ENCODE peak calls at places on chromosomes 6 and 20, in eight cellular contexts. One of them, this sample, is unnamed.
A peak's percentile ranks its signal among the peaks of the same experiment; 100 is the strongest.

GRCh38 chr6:98467902-98468301 is 366.5 kb upstream of the POU3F2 start:
- DNase-seq in left lung: no peak
- DNase-seq in neuronal stem cell: no peak
- DNase-seq in tibial artery: no peak
- DNase-seq in psoas muscle: no peak
- DNase-seq in adipocyte: no peak
- DNase-seq in right cardiac atrium: no peak
- DNase-seq in uterus: no peak
- DNase-seq in this sample: no peak

GRCh38 chr6:144195671-144196070 is 45.4 kb downstream of the STX11 start:
- DNase-seq in right cardiac atrium: no peak
- DNase-seq in tibial artery: no peak
- DNase-seq in adipocyte: peak; percentile 35
- DNase-seq in left lung: no peak
- DNase-seq in neuronal stem cell: no peak
- DNase-seq in uterus: no peak
- DNase-seq in psoas muscle: no peak
- DNase-seq in this sample: no peak

GRCh38 chr6:3887150-3887700 is 38.1 kb downstream of the FAM50B start:
- DNase-seq in uterus: no peak
- DNase-seq in adipocyte: peak; percentile 69
- DNase-seq in tibial artery: no peak
- DNase-seq in right cardiac atrium: no peak
- DNase-seq in left lung: no peak
- DNase-seq in psoas muscle: no peak
- DNase-seq in neuronal stem cell: no peak
- DNase-seq in this sample: peak; percentile 30

GRCh38 chr6:131023834-131024504 is 39.1 kb downstream of the EPB41L2 start:
- DNase-seq in neuronal stem cell: no peak
- DNase-seq in uterus: no peak
- DNase-seq in left lung: no peak
- DNase-seq in adipocyte: peak; percentile 39
- DNase-seq in tibial artery: no peak
- DNase-seq in psoas muscle: no peak
- DNase-seq in right cardiac atrium: no peak
- DNase-seq in this sample: peak; percentile 59

GRCh38 chr20:59165389-59165785 is 1.8 kb downstream of the ZNF831 start:
- DNase-seq in left lung: no peak
- DNase-seq in neuronal stem cell: no peak
- DNase-seq in tibial artery: no peak
- DNase-seq in uterus: no peak
- DNase-seq in right cardiac atrium: no peak
- DNase-seq in adipocyte: no peak
- DNase-seq in psoas muscle: no peak
- DNase-seq in this sample: no peak

GRCh38 chr6:9233226-9233625 is 797.9 kb upstream of the SLC35B3 start:
- DNase-seq in tibial artery: no peak
- DNase-seq in uterus: no peak
- DNase-seq in right cardiac atrium: no peak
- DNase-seq in adipocyte: no peak
- DNase-seq in psoas muscle: no peak
- DNase-seq in neuronal stem cell: no peak
- DNase-seq in left lung: no peak
- DNase-seq in this sample: no peak

GRCh38 chr6:72218125-72218524 is 331.8 kb downstream of the RIMS1 start:
- DNase-seq in psoas muscle: no peak
- DNase-seq in uterus: no peak
- DNase-seq in left lung: peak; percentile 13
- DNase-seq in neuronal stem cell: peak; percentile 52
- DNase-seq in right cardiac atrium: no peak
- DNase-seq in tibial artery: no peak
- DNase-seq in adipocyte: peak; percentile 49
- DNase-seq in this sample: no peak

GRCh38 chr20:47317127-47317895 is 39.2 kb downstream of the ZMYND8 start:
- DNase-seq in tibial artery: peak; percentile 94
- DNase-seq in left lung: peak; percentile 89
- DNase-seq in adipocyte: peak; percentile 87
- DNase-seq in psoas muscle: peak; percentile 94
- DNase-seq in right cardiac atrium: peak; percentile 87
- DNase-seq in neuronal stem cell: no peak
- DNase-seq in uterus: peak; percentile 90
- DNase-seq in this sample: peak; percentile 66

GRCh38 chr20:40897177-40897700 is 131.4 kb upstream of the TOP1 start:
- DNase-seq in left lung: no peak
- DNase-seq in tibial artery: no peak
- DNase-seq in uterus: no peak
- DNase-seq in adipocyte: peak; percentile 85
- DNase-seq in psoas muscle: no peak
- DNase-seq in neuronal stem cell: no peak
- DNase-seq in right cardiac atrium: no peak
- DNase-seq in this sample: no peak

GRCh38 chr6:29763491-29764289 is 40.5 kb downstream of the HLA-F start:
- DNase-seq in adipocyte: peak; percentile 91
- DNase-seq in uterus: no peak
- DNase-seq in psoas muscle: no peak
- DNase-seq in neuronal stem cell: no peak
- DNase-seq in tibial artery: no peak
- DNase-seq in right cardiac atrium: no peak
- DNase-seq in left lung: no peak
- DNase-seq in this sample: no peak

GRCh38 chr20:40230486-40230885 is 458.6 kb downstream of the MAFB start:
- DNase-seq in right cardiac atrium: no peak
- DNase-seq in uterus: no peak
- DNase-seq in tibial artery: no peak
- DNase-seq in psoas muscle: no peak
- DNase-seq in neuronal stem cell: no peak
- DNase-seq in adipocyte: no peak
- DNase-seq in left lung: no peak
- DNase-seq in this sample: no peak

GRCh38 chr6:3231213-3232016 is 4.0 kb upstream of the TUBB2B start:
- DNase-seq in uterus: peak; percentile 83
- DNase-seq in left lung: no peak
- DNase-seq in neuronal stem cell: peak; percentile 83
- DNase-seq in tibial artery: peak; percentile 82
- DNase-seq in right cardiac atrium: peak; percentile 85
- DNase-seq in psoas muscle: peak; percentile 73
- DNase-seq in adipocyte: peak; percentile 95
- DNase-seq in this sample: peak; percentile 95

GRCh38 chr6:44593539-44593944 is 206.0 kb downstream of the CDC5L start:
- DNase-seq in left lung: no peak
- DNase-seq in uterus: peak; percentile 22
- DNase-seq in adipocyte: peak; percentile 77
- DNase-seq in right cardiac atrium: no peak
- DNase-seq in tibial artery: no peak
- DNase-seq in neuronal stem cell: peak; percentile 45
- DNase-seq in psoas muscle: no peak
- DNase-seq in this sample: peak; percentile 72

GRCh38 chr20:53019464-53019863 is 47.3 kb downstream of the TSHZ2 start:
- DNase-seq in left lung: no peak
- DNase-seq in tibial artery: no peak
- DNase-seq in adipocyte: no peak
- DNase-seq in uterus: no peak
- DNase-seq in neuronal stem cell: no peak
- DNase-seq in psoas muscle: no peak
- DNase-seq in right cardiac atrium: no peak
- DNase-seq in this sample: no peak

GRCh38 chr20:10131612-10132345 is 86.9 kb upstream of the SNAP25 start:
- DNase-seq in uterus: peak; percentile 25
- DNase-seq in psoas muscle: no peak
- DNase-seq in neuronal stem cell: no peak
- DNase-seq in right cardiac atrium: peak; percentile 92
- DNase-seq in tibial artery: peak; percentile 69
- DNase-seq in left lung: no peak
- DNase-seq in adipocyte: peak; percentile 49
- DNase-seq in this sample: no peak

GRCh38 chr20:19978511-19979210 is 38.5 kb upstream of the NAA20 start:
- DNase-seq in tibial artery: no peak
- DNase-seq in adipocyte: no peak
- DNase-seq in uterus: no peak
- DNase-seq in psoas muscle: peak; percentile 45
- DNase-seq in right cardiac atrium: no peak
- DNase-seq in left lung: no peak
- DNase-seq in neuronal stem cell: no peak
- DNase-seq in this sample: no peak
- H3K4me3 ChIP-seq in tibial artery: no peak overlapping the region
- H3K4me3 ChIP-seq in adipocyte: peak overlapping the region; percentile 93
- H3K4me3 ChIP-seq in uterus: no peak overlapping the region
- H3K4me3 ChIP-seq in psoas muscle: peak overlapping the region; percentile 64
- H3K4me3 ChIP-seq in right cardiac atrium: no peak overlapping the region
- H3K4me3 ChIP-seq in left lung: peak overlapping the region; percentile 56
- H3K4me3 ChIP-seq in neuronal stem cell: no peak overlapping the region
- H3K4me3 ChIP-seq in this sample: no peak overlapping the region

DNA sequence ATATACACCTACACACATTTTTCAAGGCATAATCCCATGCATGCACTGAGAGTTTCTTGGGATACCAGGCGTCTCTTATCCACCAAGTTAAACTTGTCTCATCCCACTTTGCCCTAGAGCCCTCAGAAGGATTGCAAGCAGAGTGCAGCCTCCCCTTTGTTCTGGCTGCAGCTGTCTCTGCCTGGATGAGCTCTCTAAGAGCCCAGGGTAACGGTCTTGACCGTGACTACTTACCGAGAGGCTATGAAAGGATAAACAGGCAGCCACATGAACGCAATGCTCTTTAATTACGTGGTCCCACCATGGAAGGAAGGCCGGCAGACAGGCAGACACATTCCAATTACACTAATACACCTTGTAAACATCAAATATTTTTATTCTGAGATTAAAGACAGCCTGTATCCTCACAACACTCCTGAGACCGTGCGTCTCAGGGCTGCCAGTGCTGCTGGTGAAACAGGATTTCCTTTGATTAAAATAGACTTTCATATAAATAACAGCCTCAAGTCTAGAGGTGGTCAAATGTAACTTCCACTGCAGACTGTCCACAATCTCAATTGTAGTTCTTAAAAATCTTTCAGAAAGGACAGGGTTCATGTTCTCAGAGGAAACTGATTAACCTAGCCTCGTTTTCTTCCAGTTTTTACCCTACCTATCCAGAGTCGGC is 210.0 kb upstream of the PRDM1 start:
- DNase-seq in right cardiac atrium: no peak
- DNase-seq in uterus: no peak
- DNase-seq in neuronal stem cell: no peak
- DNase-seq in psoas muscle: no peak
- DNase-seq in left lung: no peak
- DNase-seq in tibial artery: no peak
- DNase-seq in adipocyte: no peak
- DNase-seq in this sample: no peak
- H3K4me1 ChIP-seq in right cardiac atrium: no peaks in the 10 kb centered on the region
- H3K4me1 ChIP-seq in uterus: no peaks in the 10 kb centered on the region
- H3K4me1 ChIP-seq in neuronal stem cell: no peaks in the 10 kb centered on the region
- H3K4me1 ChIP-seq in psoas muscle: no peaks in the 10 kb centered on the region
- H3K4me1 ChIP-seq in left lung: no peaks in the 10 kb centered on the region
- H3K4me1 ChIP-seq in tibial artery: no peaks in the 10 kb centered on the region
- H3K4me1 ChIP-seq in adipocyte: no peaks in the 10 kb centered on the region
- H3K4me1 ChIP-seq in this sample: no peaks in the 10 kb centered on the region

DNA sequence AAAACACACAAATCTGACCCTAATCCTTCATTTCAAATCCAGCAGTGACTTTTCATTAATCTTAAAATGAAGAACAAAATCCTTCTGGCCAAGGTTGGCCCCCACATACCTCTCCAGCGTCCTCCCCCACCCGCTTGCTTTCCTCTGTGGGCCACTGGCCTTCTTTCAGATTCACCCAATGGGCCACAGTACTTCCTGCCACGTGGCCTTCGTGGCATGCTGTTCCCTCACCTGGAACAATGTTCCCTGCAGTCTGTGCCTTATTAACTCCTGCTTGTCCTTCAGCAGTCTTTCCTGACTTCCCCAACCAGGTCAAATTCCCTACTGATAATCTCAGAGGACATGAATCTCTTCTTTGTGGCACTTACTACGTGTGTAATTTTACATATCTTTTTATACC is 5.3 kb upstream of the GTF2H4 start:
- DNase-seq in neuronal stem cell: no peak
- DNase-seq in uterus: no peak
- DNase-seq in adipocyte: no peak
- DNase-seq in tibial artery: no peak
- DNase-seq in right cardiac atrium: no peak
- DNase-seq in left lung: no peak
- DNase-seq in psoas muscle: peak; percentile 18
- DNase-seq in this sample: no peak
- H3K4me3 ChIP-seq in neuronal stem cell: no peak overlapping the region
- H3K4me3 ChIP-seq in uterus: no peak overlapping the region
- H3K4me3 ChIP-seq in adipocyte: no peak overlapping the region
- H3K4me3 ChIP-seq in tibial artery: no peak overlapping the region
- H3K4me3 ChIP-seq in right cardiac atrium: no peak overlapping the region
- H3K4me3 ChIP-seq in left lung: no peak overlapping the region
- H3K4me3 ChIP-seq in psoas muscle: no peak overlapping the region
- H3K4me3 ChIP-seq in this sample: no peak overlapping the region

DNA sequence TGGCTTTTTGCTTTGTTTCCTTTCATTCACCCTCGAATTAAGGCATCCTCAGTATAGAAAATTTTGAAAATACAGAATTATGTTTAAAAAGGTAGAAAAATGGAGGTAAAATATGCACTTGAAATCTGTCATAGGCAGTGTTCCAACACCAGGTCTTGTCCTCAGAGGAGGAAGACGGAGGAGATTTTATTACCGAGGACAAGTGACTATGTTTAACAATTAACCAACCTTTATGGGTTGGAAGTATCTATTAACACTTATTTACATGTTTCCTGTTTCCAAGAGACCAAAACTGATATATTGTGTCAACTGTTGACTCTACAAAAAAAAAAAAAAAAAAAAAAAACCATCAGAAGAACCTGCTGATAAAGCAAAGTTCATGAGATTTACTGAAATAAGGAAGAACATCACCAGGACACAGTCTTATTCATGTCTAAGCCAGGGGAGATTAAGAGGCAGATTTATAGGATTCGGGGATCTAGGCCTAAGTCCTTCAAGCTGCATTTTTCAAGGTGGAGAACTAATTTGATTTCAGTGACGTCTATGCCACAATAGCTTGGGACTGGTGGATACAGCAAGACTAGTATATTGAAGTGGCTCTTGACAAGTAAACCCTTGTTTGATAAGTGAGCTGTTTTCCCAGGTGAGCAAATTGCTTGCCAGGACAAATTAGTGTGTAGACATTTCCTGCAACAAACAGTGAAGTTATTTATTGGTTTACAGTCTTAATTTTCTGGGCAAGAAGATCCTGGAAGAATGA is 126.6 kb upstream of the NAA20 start:
- DNase-seq in left lung: no peak
- DNase-seq in uterus: no peak
- DNase-seq in adipocyte: no peak
- DNase-seq in neuronal stem cell: no peak
- DNase-seq in tibial artery: no peak
- DNase-seq in psoas muscle: no peak
- DNase-seq in right cardiac atrium: no peak
- DNase-seq in this sample: no peak
- H3K4me1 ChIP-seq in left lung: peaks cover 31% of the 10 kb centered on the region
- H3K4me1 ChIP-seq in uterus: peaks cover 5% of the 10 kb centered on the region
- H3K4me1 ChIP-seq in adipocyte: peaks cover 43% of the 10 kb centered on the region
- H3K4me1 ChIP-seq in neuronal stem cell: no peaks in the 10 kb centered on the region
- H3K4me1 ChIP-seq in tibial artery: no peaks in the 10 kb centered on the region
- H3K4me1 ChIP-seq in psoas muscle: peaks cover 55% of the 10 kb centered on the region
- H3K4me1 ChIP-seq in right cardiac atrium: peaks cover 23% of the 10 kb centered on the region
- H3K4me1 ChIP-seq in this sample: peaks cover 31% of the 10 kb centered on the region

This sample was measured in mucosa of descending colon.